ENCODE peak calls at places on chromosomes 16 and 17, in four cellular contexts. One of them, this sample, is unnamed.

GRCh38 chr17:63701477-63702222 is 1.7 kb upstream of the LIMD2 start:
- DNase-seq in heart right ventricle: no peak
- DNase-seq in HCEC 1CT: no peak
- DNase-seq in kidney glomerular epithelial cell: no peak
- DNase-seq in this sample: no peak

GRCh38 chr16:891353-891740 is 79.4 kb downstream of the LMF1 start:
- DNase-seq in heart right ventricle: no peak
- DNase-seq in HCEC 1CT: no peak
- DNase-seq in kidney glomerular epithelial cell: no peak
- DNase-seq in this sample: no peak

GRCh38 chr17:45997624-45998023 is 1.4 kb upstream of the STH start:
- DNase-seq in heart right ventricle: no peak
- DNase-seq in HCEC 1CT: peak
- DNase-seq in kidney glomerular epithelial cell: no peak
- DNase-seq in this sample: no peak

GRCh38 chr17:50641339-50641725 is 6.7 kb downstream of the ABCC3 start:
- DNase-seq in heart right ventricle: no peak
- DNase-seq in HCEC 1CT: no peak
- DNase-seq in kidney glomerular epithelial cell: no peak
- DNase-seq in this sample: no peak

GRCh38 chr16:12758031-12758669 is 45.5 kb downstream of the CPPED1 start:
- DNase-seq in heart right ventricle: no peak
- DNase-seq in HCEC 1CT: no peak
- DNase-seq in kidney glomerular epithelial cell: no peak
- DNase-seq in this sample: peak

GRCh38 chr17:39737761-39738567 is at the start of gene GRB7:
- DNase-seq in heart right ventricle: no peak
- DNase-seq in HCEC 1CT: no peak
- DNase-seq in kidney glomerular epithelial cell: peak
- DNase-seq in this sample: no peak

GRCh38 chr16:69179255-69180010 is 7.5 kb upstream of the SNTB2 start:
- DNase-seq in heart right ventricle: peak
- DNase-seq in HCEC 1CT: peak
- DNase-seq in kidney glomerular epithelial cell: peak
- DNase-seq in this sample: peak

GRCh38 chr16:67184453-67185002 is 765 bp upstream of the MATCAP1 start:
- DNase-seq in heart right ventricle: no peak
- DNase-seq in HCEC 1CT: no peak
- DNase-seq in kidney glomerular epithelial cell: no peak
- DNase-seq in this sample: no peak

GRCh38 chr17:81998719-81999438 is 21.4 kb downstream of the ASPSCR1 start:
- DNase-seq in heart right ventricle: no peak
- DNase-seq in HCEC 1CT: no peak
- DNase-seq in kidney glomerular epithelial cell: no peak
- DNase-seq in this sample: no peak

GRCh38 chr17:17563530-17563929 is 28.0 kb downstream of the PEMT start:
- DNase-seq in heart right ventricle: no peak
- DNase-seq in HCEC 1CT: no peak
- DNase-seq in kidney glomerular epithelial cell: no peak
- DNase-seq in this sample: no peak

GRCh38 chr17:35243459-35244204 is 760 bp downstream of the SLFN5 start:
- DNase-seq in heart right ventricle: peak
- DNase-seq in HCEC 1CT: peak
- DNase-seq in kidney glomerular epithelial cell: peak
- DNase-seq in this sample: peak

GRCh38 chr17:59746849-59747445 is 39.5 kb downstream of the VMP1 start:
- DNase-seq in heart right ventricle: no peak
- DNase-seq in HCEC 1CT: peak
- DNase-seq in kidney glomerular epithelial cell: peak
- DNase-seq in this sample: peak

GRCh38 chr16:85061566-85061965 is 34.0 kb downstream of the KIAA0513 start:
- DNase-seq in heart right ventricle: peak
- DNase-seq in HCEC 1CT: no peak
- DNase-seq in kidney glomerular epithelial cell: no peak
- DNase-seq in this sample: no peak

GRCh38 chr17:27535178-27535928 is 79.1 kb downstream of the KSR1 start:
- DNase-seq in heart right ventricle: no peak
- DNase-seq in HCEC 1CT: no peak
- DNase-seq in kidney glomerular epithelial cell: no peak
- DNase-seq in this sample: no peak

GRCh38 chr17:49996121-49996494 is 1.1 kb upstream of the DLX3 start:
- DNase-seq in heart right ventricle: no peak
- DNase-seq in HCEC 1CT: no peak
- DNase-seq in kidney glomerular epithelial cell: no peak
- DNase-seq in this sample: no peak

GRCh38 chr17:40664582-40665333 is at the start of gene KRT222:
- DNase-seq in heart right ventricle: no peak
- DNase-seq in HCEC 1CT: no peak
- DNase-seq in kidney glomerular epithelial cell: no peak
- DNase-seq in this sample: no peak

GRCh38 chr17:933168-934083 is 46.1 kb downstream of the NXN start:
- DNase-seq in heart right ventricle: no peak
- DNase-seq in HCEC 1CT: peak
- DNase-seq in kidney glomerular epithelial cell: peak
- DNase-seq in this sample: peak

GRCh38 chr17:10516638-10517037 is 1.7 kb downstream of the MYH1 start:
- DNase-seq in heart right ventricle: no peak
- DNase-seq in HCEC 1CT: no peak
- DNase-seq in kidney glomerular epithelial cell: no peak
- DNase-seq in this sample: no peak

GRCh38 chr16:67663151-67663876 is 2.6 kb downstream of the PARD6A start:
- DNase-seq in heart right ventricle: no peak
- DNase-seq in HCEC 1CT: peak
- DNase-seq in kidney glomerular epithelial cell: no peak
- DNase-seq in this sample: no peak

GRCh38 chr16:65120811-65121721 is 797 bp downstream of the CDH11 start:
- DNase-seq in heart right ventricle: peak
- DNase-seq in HCEC 1CT: peak
- DNase-seq in kidney glomerular epithelial cell: no peak
- DNase-seq in this sample: no peak

GRCh38 chr16:57640185-57640584 is 11.8 kb downstream of the ADGRG1 start:
- DNase-seq in heart right ventricle: no peak
- DNase-seq in HCEC 1CT: no peak
- DNase-seq in kidney glomerular epithelial cell: no peak
- DNase-seq in this sample: no peak

GRCh38 chr17:77800832-77801231 is 157.7 kb upstream of the TNRC6C start:
- DNase-seq in heart right ventricle: no peak
- DNase-seq in HCEC 1CT: no peak
- DNase-seq in kidney glomerular epithelial cell: no peak
- DNase-seq in this sample: no peak

GRCh38 chr17:42183741-42184711 is 1.2 kb downstream of the HCRT start:
- DNase-seq in heart right ventricle: peak
- DNase-seq in HCEC 1CT: peak
- DNase-seq in kidney glomerular epithelial cell: peak
- DNase-seq in this sample: peak

GRCh38 chr17:789160-789840 is 7.1 kb downstream of the MRM3 start:
- DNase-seq in heart right ventricle: no peak
- DNase-seq in HCEC 1CT: no peak
- DNase-seq in kidney glomerular epithelial cell: no peak
- DNase-seq in this sample: no peak

GRCh38 chr17:35709874-35710273 is 21.6 kb upstream of the RASL10B start:
- DNase-seq in heart right ventricle: no peak
- DNase-seq in HCEC 1CT: no peak
- DNase-seq in kidney glomerular epithelial cell: no peak
- DNase-seq in this sample: no peak

GRCh38 chr16:5918553-5919127 is 821.0 kb upstream of the EEF2KMT start:
- DNase-seq in heart right ventricle: no peak
- DNase-seq in HCEC 1CT: no peak
- DNase-seq in kidney glomerular epithelial cell: no peak
- DNase-seq in this sample: no peak

GRCh38 chr17:27959382-27959709 is 66.2 kb upstream of the LYRM9 start:
- DNase-seq in heart right ventricle: no peak
- DNase-seq in HCEC 1CT: no peak
- DNase-seq in kidney glomerular epithelial cell: peak
- DNase-seq in this sample: no peak

GRCh38 chr17:50443492-50444051 is 17.6 kb downstream of the ACSF2 start:
- DNase-seq in heart right ventricle: no peak
- DNase-seq in HCEC 1CT: no peak
- DNase-seq in kidney glomerular epithelial cell: no peak
- DNase-seq in this sample: no peak

GRCh38 chr17:10127819-10128375 is 70.5 kb downstream of the GAS7 start:
- DNase-seq in heart right ventricle: peak
- DNase-seq in HCEC 1CT: no peak
- DNase-seq in kidney glomerular epithelial cell: no peak
- DNase-seq in this sample: peak

GRCh38 chr17:40963838-40964237 is 2.9 kb downstream of the KRT39 start:
- DNase-seq in heart right ventricle: no peak
- DNase-seq in HCEC 1CT: peak
- DNase-seq in kidney glomerular epithelial cell: peak
- DNase-seq in this sample: peak

GRCh38 chr17:58268326-58268725 is 12.4 kb downstream of the MPO start:
- DNase-seq in heart right ventricle: no peak
- DNase-seq in HCEC 1CT: no peak
- DNase-seq in kidney glomerular epithelial cell: no peak
- DNase-seq in this sample: no peak

GRCh38 chr16:20102521-20102920 is 28.8 kb upstream of the GPR139 start:
- DNase-seq in heart right ventricle: no peak
- DNase-seq in HCEC 1CT: no peak
- DNase-seq in kidney glomerular epithelial cell: no peak
- DNase-seq in this sample: no peak

GRCh38 chr16:71479420-71479819 is 9.7 kb downstream of the ZNF19 start:
- DNase-seq in heart right ventricle: no peak
- DNase-seq in HCEC 1CT: peak
- DNase-seq in kidney glomerular epithelial cell: no peak
- DNase-seq in this sample: no peak

GRCh38 chr16:4693956-4694663 is 748 bp downstream of the NUDT16L1 start:
- DNase-seq in heart right ventricle: no peak
- DNase-seq in HCEC 1CT: peak
- DNase-seq in kidney glomerular epithelial cell: no peak
- DNase-seq in this sample: no peak

GRCh38 chr17:66944365-66945203 is 19.9 kb upstream of the CACNG4 start:
- DNase-seq in heart right ventricle: no peak
- DNase-seq in HCEC 1CT: no peak
- DNase-seq in kidney glomerular epithelial cell: peak
- DNase-seq in this sample: no peak

GRCh38 chr17:75822800-75823166 is 21.4 kb downstream of the UNC13D start:
- DNase-seq in heart right ventricle: no peak
- DNase-seq in HCEC 1CT: no peak
- DNase-seq in kidney glomerular epithelial cell: no peak
- DNase-seq in this sample: no peak